ENCODE peak calls at places on chromosome 15, in six cellular contexts. T is ACHN, H is foreskin fibroblast, R is lung, V is Daoy, J is iris pigment epithelial cell. Z is an unnamed sample.

GRCh38 chr15:34337557-34338306 is at the start of gene SLC12A6:
- DNase-seq in J (peak), T (peak), R (peak), V (peak), H (peak), Z (peak)

GRCh38 chr15:72507402-72507801 is 33.3 kb downstream of the ARIH1 start:
- DNase-seq in V (no peak), H (no peak), T (no peak), R (no peak), J (no peak), Z (no peak)

GRCh38 chr15:101641134-101641764 is 10.9 kb downstream of the TM2D3 start:
- DNase-seq in H (peak), J (peak), T (peak), R (peak), V (peak), Z (peak)

GRCh38 chr15:50750227-50750597 is 15.3 kb downstream of the SPPL2A start:
- DNase-seq in J (no peak), V (no peak), R (no peak), T (no peak), H (no peak), Z (no peak)

GRCh38 chr15:67248106-67248505 is 6.4 kb downstream of the AAGAB start:
- DNase-seq in V (no peak), T (no peak), J (peak), H (peak), R (no peak), Z (peak)

GRCh38 chr15:93515256-93516044 is 426.4 kb upstream of the RGMA start:
- DNase-seq in V (peak), T (no peak), H (no peak), J (no peak), R (no peak), Z (no peak)

GRCh38 chr15:36335659-36336058 is 243.8 kb upstream of the CDIN1 start:
- DNase-seq in R (no peak), H (peak), J (no peak), T (no peak), V (no peak), Z (no peak)

GRCh38 chr15:50883903-50884302 is 24.6 kb upstream of the AP4E1 start:
- DNase-seq in V (peak), T (peak), R (no peak), J (peak), H (peak), Z (no peak)

GRCh38 chr15:98795980-98796379 is 147.6 kb downstream of the IGF1R start:
- DNase-seq in R (no peak), H (no peak), J (no peak), V (no peak), T (no peak), Z (no peak)

Z was measured in hepatic stellate cell.